ENCODE peak calls at places on chromosomes 16 and 17, in nine cellular contexts. One of them, this sample, is unnamed.

GRCh38 chr16:22705799-22706198 is 108.2 kb upstream of the HS3ST2 start:
- DNase-seq in germinal center: no peak
- DNase-seq in C1 segment of cervical spinal cord: no peak
- DNase-seq in smooth muscle cell of the brain vasculature: no peak
- DNase-seq in progenitor cell of endocrine pancreas: no peak
- DNase-seq in upper lobe of left lung: no peak
- DNase-seq in nucleus accumbens: peak
- DNase-seq in NCI-H1092: no peak
- DNase-seq in COR-L47: no peak
- DNase-seq in this sample: no peak

GRCh38 chr16:74309789-74310781 is 13.5 kb downstream of the PSMD7 start:
- DNase-seq in germinal center: peak
- DNase-seq in C1 segment of cervical spinal cord: no peak
- DNase-seq in smooth muscle cell of the brain vasculature: peak
- DNase-seq in progenitor cell of endocrine pancreas: no peak
- DNase-seq in upper lobe of left lung: no peak
- DNase-seq in nucleus accumbens: no peak
- DNase-seq in NCI-H1092: peak
- DNase-seq in COR-L47: peak
- DNase-seq in this sample: peak

GRCh38 chr16:929227-929669 is 41.5 kb downstream of the LMF1 start:
- DNase-seq in germinal center: no peak
- DNase-seq in C1 segment of cervical spinal cord: no peak
- DNase-seq in smooth muscle cell of the brain vasculature: no peak
- DNase-seq in progenitor cell of endocrine pancreas: no peak
- DNase-seq in upper lobe of left lung: no peak
- DNase-seq in nucleus accumbens: no peak
- DNase-seq in NCI-H1092: no peak
- DNase-seq in COR-L47: no peak
- DNase-seq in this sample: no peak

GRCh38 chr16:74691093-74691855 is 9.4 kb downstream of the MLKL start:
- DNase-seq in germinal center: no peak
- DNase-seq in C1 segment of cervical spinal cord: no peak
- DNase-seq in smooth muscle cell of the brain vasculature: no peak
- DNase-seq in progenitor cell of endocrine pancreas: no peak
- DNase-seq in upper lobe of left lung: no peak
- DNase-seq in nucleus accumbens: no peak
- DNase-seq in NCI-H1092: no peak
- DNase-seq in COR-L47: no peak
- DNase-seq in this sample: no peak

GRCh38 chr17:18981642-18982424 is 22.7 kb downstream of the FAM83G start:
- DNase-seq in germinal center: no peak
- DNase-seq in C1 segment of cervical spinal cord: no peak
- DNase-seq in smooth muscle cell of the brain vasculature: no peak
- DNase-seq in progenitor cell of endocrine pancreas: no peak
- DNase-seq in upper lobe of left lung: peak
- DNase-seq in nucleus accumbens: no peak
- DNase-seq in NCI-H1092: peak
- DNase-seq in COR-L47: peak
- DNase-seq in this sample: peak

GRCh38 chr17:76007131-76007849 is 6.6 kb downstream of the CDK3 start:
- DNase-seq in germinal center: no peak
- DNase-seq in C1 segment of cervical spinal cord: no peak
- DNase-seq in smooth muscle cell of the brain vasculature: no peak
- DNase-seq in progenitor cell of endocrine pancreas: no peak
- DNase-seq in upper lobe of left lung: peak
- DNase-seq in nucleus accumbens: no peak
- DNase-seq in NCI-H1092: no peak
- DNase-seq in COR-L47: no peak
- DNase-seq in this sample: no peak

GRCh38 chr17:50356892-50357510 is 11.1 kb downstream of the XYLT2 start:
- DNase-seq in germinal center: no peak
- DNase-seq in C1 segment of cervical spinal cord: no peak
- DNase-seq in smooth muscle cell of the brain vasculature: no peak
- DNase-seq in progenitor cell of endocrine pancreas: no peak
- DNase-seq in upper lobe of left lung: peak
- DNase-seq in nucleus accumbens: no peak
- DNase-seq in NCI-H1092: no peak
- DNase-seq in COR-L47: no peak
- DNase-seq in this sample: no peak

GRCh38 chr16:78551487-78552085 is 452.1 kb downstream of the WWOX start:
- DNase-seq in germinal center: no peak
- DNase-seq in C1 segment of cervical spinal cord: no peak
- DNase-seq in smooth muscle cell of the brain vasculature: no peak
- DNase-seq in progenitor cell of endocrine pancreas: no peak
- DNase-seq in upper lobe of left lung: peak
- DNase-seq in nucleus accumbens: no peak
- DNase-seq in NCI-H1092: peak
- DNase-seq in COR-L47: peak
- DNase-seq in this sample: peak

GRCh38 chr16:55944377-55944802 is 69.2 kb upstream of the CES5A start:
- DNase-seq in germinal center: peak
- DNase-seq in C1 segment of cervical spinal cord: peak
- DNase-seq in smooth muscle cell of the brain vasculature: peak
- DNase-seq in progenitor cell of endocrine pancreas: peak
- DNase-seq in upper lobe of left lung: no peak
- DNase-seq in nucleus accumbens: peak
- DNase-seq in NCI-H1092: peak
- DNase-seq in COR-L47: peak
- DNase-seq in this sample: peak

GRCh38 chr17:80717661-80718060 is 173.0 kb downstream of the RPTOR start:
- DNase-seq in germinal center: no peak
- DNase-seq in C1 segment of cervical spinal cord: no peak
- DNase-seq in smooth muscle cell of the brain vasculature: no peak
- DNase-seq in progenitor cell of endocrine pancreas: no peak
- DNase-seq in upper lobe of left lung: no peak
- DNase-seq in nucleus accumbens: no peak
- DNase-seq in NCI-H1092: peak
- DNase-seq in COR-L47: no peak
- DNase-seq in this sample: no peak

GRCh38 chr16:64391009-64391663 is 730.7 kb downstream of the CDH11 start:
- DNase-seq in germinal center: no peak
- DNase-seq in C1 segment of cervical spinal cord: no peak
- DNase-seq in smooth muscle cell of the brain vasculature: peak
- DNase-seq in progenitor cell of endocrine pancreas: no peak
- DNase-seq in upper lobe of left lung: no peak
- DNase-seq in nucleus accumbens: no peak
- DNase-seq in NCI-H1092: no peak
- DNase-seq in COR-L47: no peak
- DNase-seq in this sample: no peak

GRCh38 chr17:64259922-64260321 is 3.1 kb downstream of the TEX2 start:
- DNase-seq in germinal center: no peak
- DNase-seq in C1 segment of cervical spinal cord: no peak
- DNase-seq in smooth muscle cell of the brain vasculature: no peak
- DNase-seq in progenitor cell of endocrine pancreas: no peak
- DNase-seq in upper lobe of left lung: no peak
- DNase-seq in nucleus accumbens: no peak
- DNase-seq in NCI-H1092: no peak
- DNase-seq in COR-L47: no peak
- DNase-seq in this sample: no peak

GRCh38 chr16:11914759-11915643 is 755 bp downstream of the GSPT1 start:
- DNase-seq in germinal center: peak
- DNase-seq in C1 segment of cervical spinal cord: peak
- DNase-seq in smooth muscle cell of the brain vasculature: no peak
- DNase-seq in progenitor cell of endocrine pancreas: no peak
- DNase-seq in upper lobe of left lung: peak
- DNase-seq in nucleus accumbens: no peak
- DNase-seq in NCI-H1092: peak
- DNase-seq in COR-L47: peak
- DNase-seq in this sample: peak

GRCh38 chr16:70717817-70718216 is 32.0 kb upstream of the MTSS2 start:
- DNase-seq in germinal center: no peak
- DNase-seq in C1 segment of cervical spinal cord: no peak
- DNase-seq in smooth muscle cell of the brain vasculature: no peak
- DNase-seq in progenitor cell of endocrine pancreas: no peak
- DNase-seq in upper lobe of left lung: no peak
- DNase-seq in nucleus accumbens: no peak
- DNase-seq in NCI-H1092: no peak
- DNase-seq in COR-L47: no peak
- DNase-seq in this sample: no peak

GRCh38 chr16:50023626-50024025 is 1.4 kb upstream of the CNEP1R1 start:
- DNase-seq in germinal center: no peak
- DNase-seq in C1 segment of cervical spinal cord: no peak
- DNase-seq in smooth muscle cell of the brain vasculature: no peak
- DNase-seq in progenitor cell of endocrine pancreas: no peak
- DNase-seq in upper lobe of left lung: no peak
- DNase-seq in nucleus accumbens: no peak
- DNase-seq in NCI-H1092: no peak
- DNase-seq in COR-L47: no peak
- DNase-seq in this sample: no peak

GRCh38 chr17:28230011-28230410 is 89.0 kb upstream of the TMEM97 start:
- DNase-seq in germinal center: no peak
- DNase-seq in C1 segment of cervical spinal cord: no peak
- DNase-seq in smooth muscle cell of the brain vasculature: no peak
- DNase-seq in progenitor cell of endocrine pancreas: no peak
- DNase-seq in upper lobe of left lung: no peak
- DNase-seq in nucleus accumbens: no peak
- DNase-seq in NCI-H1092: no peak
- DNase-seq in COR-L47: no peak
- DNase-seq in this sample: no peak

GRCh38 chr16:87538594-87538993 is 45.8 kb upstream of the ZCCHC14 start:
- DNase-seq in germinal center: no peak
- DNase-seq in C1 segment of cervical spinal cord: no peak
- DNase-seq in smooth muscle cell of the brain vasculature: peak
- DNase-seq in progenitor cell of endocrine pancreas: no peak
- DNase-seq in upper lobe of left lung: no peak
- DNase-seq in nucleus accumbens: no peak
- DNase-seq in NCI-H1092: no peak
- DNase-seq in COR-L47: no peak
- DNase-seq in this sample: no peak

GRCh38 chr17:15742051-15742795 is 10.1 kb downstream of the TBC1D26 start:
- DNase-seq in germinal center: peak
- DNase-seq in C1 segment of cervical spinal cord: no peak
- DNase-seq in smooth muscle cell of the brain vasculature: no peak
- DNase-seq in progenitor cell of endocrine pancreas: no peak
- DNase-seq in upper lobe of left lung: peak
- DNase-seq in nucleus accumbens: no peak
- DNase-seq in NCI-H1092: no peak
- DNase-seq in COR-L47: no peak
- DNase-seq in this sample: no peak

GRCh38 chr17:76384222-76384986 is at the start of gene SPHK1:
- DNase-seq in germinal center: peak
- DNase-seq in C1 segment of cervical spinal cord: no peak
- DNase-seq in smooth muscle cell of the brain vasculature: no peak
- DNase-seq in progenitor cell of endocrine pancreas: peak
- DNase-seq in upper lobe of left lung: peak
- DNase-seq in nucleus accumbens: no peak
- DNase-seq in NCI-H1092: no peak
- DNase-seq in COR-L47: peak
- DNase-seq in this sample: peak

GRCh38 chr17:48490391-48491026 is 40.3 kb downstream of the HOXB1 start:
- DNase-seq in germinal center: no peak
- DNase-seq in C1 segment of cervical spinal cord: no peak
- DNase-seq in smooth muscle cell of the brain vasculature: no peak
- DNase-seq in progenitor cell of endocrine pancreas: no peak
- DNase-seq in upper lobe of left lung: no peak
- DNase-seq in nucleus accumbens: no peak
- DNase-seq in NCI-H1092: no peak
- DNase-seq in COR-L47: no peak
- DNase-seq in this sample: no peak

GRCh38 chr16:2022723-2023097 is 3.1 kb downstream of the NPW start:
- DNase-seq in germinal center: no peak
- DNase-seq in C1 segment of cervical spinal cord: no peak
- DNase-seq in smooth muscle cell of the brain vasculature: no peak
- DNase-seq in progenitor cell of endocrine pancreas: no peak
- DNase-seq in upper lobe of left lung: no peak
- DNase-seq in nucleus accumbens: no peak
- DNase-seq in NCI-H1092: no peak
- DNase-seq in COR-L47: no peak
- DNase-seq in this sample: no peak

GRCh38 chr17:42522263-42522790 is 13.7 kb upstream of the NAGLU start:
- DNase-seq in germinal center: no peak
- DNase-seq in C1 segment of cervical spinal cord: no peak
- DNase-seq in smooth muscle cell of the brain vasculature: no peak
- DNase-seq in progenitor cell of endocrine pancreas: no peak
- DNase-seq in upper lobe of left lung: peak
- DNase-seq in nucleus accumbens: no peak
- DNase-seq in NCI-H1092: no peak
- DNase-seq in COR-L47: no peak
- DNase-seq in this sample: no peak

GRCh38 chr16:31297496-31297895 is 37.7 kb downstream of the ITGAM start:
- DNase-seq in germinal center: no peak
- DNase-seq in C1 segment of cervical spinal cord: no peak
- DNase-seq in smooth muscle cell of the brain vasculature: no peak
- DNase-seq in progenitor cell of endocrine pancreas: no peak
- DNase-seq in upper lobe of left lung: peak
- DNase-seq in nucleus accumbens: no peak
- DNase-seq in NCI-H1092: no peak
- DNase-seq in COR-L47: no peak
- DNase-seq in this sample: no peak

GRCh38 chr16:79599837-79600635 is 501 bp downstream of the MAF start:
- DNase-seq in germinal center: peak
- DNase-seq in C1 segment of cervical spinal cord: peak
- DNase-seq in smooth muscle cell of the brain vasculature: no peak
- DNase-seq in progenitor cell of endocrine pancreas: peak
- DNase-seq in upper lobe of left lung: peak
- DNase-seq in nucleus accumbens: peak
- DNase-seq in NCI-H1092: peak
- DNase-seq in COR-L47: no peak
- DNase-seq in this sample: peak

GRCh38 chr17:10083864-10084263 is 114.5 kb downstream of the GAS7 start:
- DNase-seq in germinal center: no peak
- DNase-seq in C1 segment of cervical spinal cord: no peak
- DNase-seq in smooth muscle cell of the brain vasculature: no peak
- DNase-seq in progenitor cell of endocrine pancreas: no peak
- DNase-seq in upper lobe of left lung: no peak
- DNase-seq in nucleus accumbens: no peak
- DNase-seq in NCI-H1092: no peak
- DNase-seq in COR-L47: no peak
- DNase-seq in this sample: no peak

GRCh38 chr17:16872836-16873653 is 98.9 kb downstream of the TNFRSF13B start:
- DNase-seq in germinal center: peak
- DNase-seq in C1 segment of cervical spinal cord: no peak
- DNase-seq in smooth muscle cell of the brain vasculature: no peak
- DNase-seq in progenitor cell of endocrine pancreas: peak
- DNase-seq in upper lobe of left lung: no peak
- DNase-seq in nucleus accumbens: no peak
- DNase-seq in NCI-H1092: no peak
- DNase-seq in COR-L47: peak
- DNase-seq in this sample: peak

GRCh38 chr16:17827313-17827712 is 356.6 kb upstream of the XYLT1 start:
- DNase-seq in germinal center: no peak
- DNase-seq in C1 segment of cervical spinal cord: no peak
- DNase-seq in smooth muscle cell of the brain vasculature: no peak
- DNase-seq in progenitor cell of endocrine pancreas: no peak
- DNase-seq in upper lobe of left lung: no peak
- DNase-seq in nucleus accumbens: no peak
- DNase-seq in NCI-H1092: no peak
- DNase-seq in COR-L47: no peak
- DNase-seq in this sample: no peak

GRCh38 chr17:33901085-33901484 is 354.0 kb upstream of the CCL2 start:
- DNase-seq in germinal center: no peak
- DNase-seq in C1 segment of cervical spinal cord: no peak
- DNase-seq in smooth muscle cell of the brain vasculature: no peak
- DNase-seq in progenitor cell of endocrine pancreas: no peak
- DNase-seq in upper lobe of left lung: no peak
- DNase-seq in nucleus accumbens: no peak
- DNase-seq in NCI-H1092: no peak
- DNase-seq in COR-L47: no peak
- DNase-seq in this sample: no peak

GRCh38 chr17:82419471-82419995 is 1.1 kb upstream of the OGFOD3 start:
- DNase-seq in germinal center: peak
- DNase-seq in C1 segment of cervical spinal cord: no peak
- DNase-seq in smooth muscle cell of the brain vasculature: no peak
- DNase-seq in progenitor cell of endocrine pancreas: no peak
- DNase-seq in upper lobe of left lung: no peak
- DNase-seq in nucleus accumbens: no peak
- DNase-seq in NCI-H1092: no peak
- DNase-seq in COR-L47: no peak
- DNase-seq in this sample: no peak

GRCh38 chr16:84854759-84855158 is 35.0 kb downstream of the CRISPLD2 start:
- DNase-seq in germinal center: no peak
- DNase-seq in C1 segment of cervical spinal cord: no peak
- DNase-seq in smooth muscle cell of the brain vasculature: no peak
- DNase-seq in progenitor cell of endocrine pancreas: no peak
- DNase-seq in upper lobe of left lung: no peak
- DNase-seq in nucleus accumbens: no peak
- DNase-seq in NCI-H1092: no peak
- DNase-seq in COR-L47: no peak
- DNase-seq in this sample: no peak

GRCh38 chr17:47013341-47013740 is 34.3 kb upstream of the RPRML start:
- DNase-seq in germinal center: no peak
- DNase-seq in C1 segment of cervical spinal cord: no peak
- DNase-seq in smooth muscle cell of the brain vasculature: no peak
- DNase-seq in progenitor cell of endocrine pancreas: no peak
- DNase-seq in upper lobe of left lung: no peak
- DNase-seq in nucleus accumbens: no peak
- DNase-seq in NCI-H1092: no peak
- DNase-seq in COR-L47: no peak
- DNase-seq in this sample: no peak